ENCODE peak calls at places on chromosome 2, in seven cellular contexts. G is mesenteric fat pad, A is H54, T is NCI-H1105, P is HT1080, V is osteocyte, Y is HS-5. J is an unnamed sample.

GRCh38 chr2:174595415-174595814 is 2.2 kb downstream of the WIPF1 start:
- DNase-seq in G (no peak), A (no peak), T (no peak), P (no peak), V (no peak), Y (no peak), J (no peak)

GRCh38 chr2:145623136-145623535 is 1103.2 kb upstream of the ZEB2 start:
- DNase-seq in G (no peak), A (no peak), T (no peak), P (peak), V (no peak), Y (peak), J (peak)

GRCh38 chr2:57542081-57542480 is 504.5 kb upstream of the VRK2 start:
- DNase-seq in G (no peak), A (no peak), T (no peak), P (no peak), V (no peak), Y (no peak), J (no peak)

GRCh38 chr2:207122914-207123744 is 42.6 kb downstream of the KLF7 start:
- DNase-seq in G (no peak), A (no peak), T (no peak), P (no peak), V (no peak), Y (no peak), J (no peak)

GRCh38 chr2:211351998-211352397 is 795.6 kb downstream of the CPS1 start:
- DNase-seq in G (no peak), A (no peak), T (peak), P (peak), V (no peak), Y (no peak), J (no peak)

GRCh38 chr2:54589340-54590215 is 133.5 kb downstream of the SPTBN1 start:
- DNase-seq in G (no peak), A (no peak), T (no peak), P (peak), V (no peak), Y (no peak), J (no peak)

GRCh38 chr2:241956521-241957110 is 87.1 kb downstream of the RTP5 start:
- DNase-seq in G (no peak), A (no peak), T (no peak), P (no peak), V (no peak), Y (no peak), J (no peak)

GRCh38 chr2:160921401-160921964 is 238.7 kb upstream of the TANK start:
- DNase-seq in G (no peak), A (no peak), T (no peak), P (no peak), V (no peak), Y (no peak), J (no peak)

GRCh38 chr2:99780276-99780675 is 290.5 kb upstream of the REV1 start:
- DNase-seq in G (no peak), A (no peak), T (no peak), P (no peak), V (no peak), Y (no peak), J (no peak)

GRCh38 chr2:10457846-10458563 is 9.9 kb upstream of the ODC1 start:
- DNase-seq in G (no peak), A (no peak), T (no peak), P (no peak), V (no peak), Y (no peak), J (no peak)

GRCh38 chr2:39403311-39403710 is 33.8 kb downstream of the MAP4K3 start:
- DNase-seq in G (no peak), A (no peak), T (no peak), P (no peak), V (no peak), Y (no peak), J (no peak)

GRCh38 chr2:9280204-9280603 is 73.6 kb downstream of the ASAP2 start:
- DNase-seq in G (no peak), A (no peak), T (peak), P (no peak), V (no peak), Y (no peak), J (no peak)

GRCh38 chr2:43131051-43131889 is 95.1 kb downstream of the ZFP36L2 start:
- DNase-seq in G (no peak), A (peak), T (no peak), P (peak), V (no peak), Y (peak), J (peak)

GRCh38 chr2:118003396-118003824 is 10.5 kb downstream of the CCDC93 start:
- DNase-seq in G (no peak), A (peak), T (peak), P (peak), V (no peak), Y (peak), J (peak)

GRCh38 chr2:60423066-60423465 is 130.4 kb downstream of the BCL11A start:
- DNase-seq in G (no peak), A (no peak), T (no peak), P (no peak), V (no peak), Y (no peak), J (no peak)

GRCh38 chr2:212489719-212490346 is 48.8 kb downstream of the ERBB4 start:
- DNase-seq in G (no peak), A (no peak), T (no peak), P (no peak), V (no peak), Y (no peak), J (no peak)

GRCh38 chr2:185137700-185138099 is 539.4 kb downstream of the ZNF804A start:
- DNase-seq in G (no peak), A (no peak), T (peak), P (no peak), V (no peak), Y (no peak), J (no peak)

GRCh38 chr2:189610700-189611099 is 30.1 kb upstream of the SLC40A1 start:
- DNase-seq in G (no peak), A (no peak), T (no peak), P (no peak), V (no peak), Y (no peak), J (no peak)

GRCh38 chr2:236346366-236346765 is 82.2 kb upstream of the ASB18 start:
- DNase-seq in G (no peak), A (no peak), T (no peak), P (no peak), V (no peak), Y (no peak), J (no peak)

GRCh38 chr2:135796606-135797005 is 40.4 kb downstream of the LCT start:
- DNase-seq in G (no peak), A (no peak), T (no peak), P (no peak), V (no peak), Y (no peak), J (no peak)

GRCh38 chr2:20291106-20291564 is 59.5 kb downstream of the PUM2 start:
- DNase-seq in G (no peak), A (peak), T (peak), P (peak), V (no peak), Y (peak), J (peak)

GRCh38 chr2:189407161-189407943 is 33.9 kb upstream of the WDR75 start:
- DNase-seq in G (no peak), A (no peak), T (no peak), P (peak), V (no peak), Y (peak), J (no peak)

GRCh38 chr2:231270221-231271114 is 72.0 kb downstream of the ARMC9 start:
- DNase-seq in G (peak), A (no peak), T (no peak), P (no peak), V (no peak), Y (no peak), J (no peak)

GRCh38 chr2:8502316-8502715 is 179.5 kb upstream of the ID2 start:
- DNase-seq in G (no peak), A (no peak), T (peak), P (no peak), V (no peak), Y (no peak), J (no peak)

GRCh38 chr2:19888831-19889230 is 13.0 kb downstream of the TTC32 start:
- DNase-seq in G (no peak), A (no peak), T (no peak), P (no peak), V (no peak), Y (no peak), J (no peak)

GRCh38 chr2:46385786-46386577 is 88.8 kb downstream of the EPAS1 start:
- DNase-seq in G (no peak), A (no peak), T (no peak), P (no peak), V (peak), Y (peak), J (no peak)

GRCh38 chr2:120958623-120959366 is 223.1 kb downstream of the GLI2 start:
- DNase-seq in G (no peak), A (no peak), T (no peak), P (no peak), V (no peak), Y (no peak), J (no peak)

GRCh38 chr2:168816369-168816768 is 13.9 kb downstream of the NOSTRIN start:
- DNase-seq in G (no peak), A (peak), T (no peak), P (peak), V (no peak), Y (peak), J (peak)

GRCh38 chr2:239948100-239948881 is 76.9 kb downstream of the NDUFA10 start:
- DNase-seq in G (peak), A (no peak), T (no peak), P (no peak), V (peak), Y (no peak), J (no peak)

GRCh38 chr2:168470880-168471475 is 14.9 kb downstream of the CERS6 start:
- DNase-seq in G (no peak), A (no peak), T (no peak), P (no peak), V (no peak), Y (no peak), J (no peak)

GRCh38 chr2:196233808-196234501 is 62.6 kb upstream of the STK17B start:
- DNase-seq in G (no peak), A (no peak), T (no peak), P (peak), V (no peak), Y (no peak), J (no peak)

GRCh38 chr2:152354069-152354755 is 19.2 kb downstream of the FMNL2 start:
- DNase-seq in G (no peak), A (no peak), T (no peak), P (no peak), V (no peak), Y (no peak), J (no peak)